ENCODE peak calls at places on chromosomes 13 and 19, in nine cellular contexts. A is fibroblast of pulmonary artery, D is A549, N is bronchial epithelial cell, I is body of pancreas, K is lung, F is IMR-90, R is NB4, C is cardiac fibroblast. B is an unnamed sample.

GRCh38 chr13:46295531-46296464 is 84.1 kb downstream of the LRRC63 start:
- DNase-seq in R (peak), K (peak), A (peak), N (peak), D (no peak), C (peak), F (peak), I (peak), B (peak)

GRCh38 chr13:65921933-65922332 is 1308.2 kb downstream of the PCDH9 start:
- DNase-seq in R (no peak), A (no peak), I (no peak), F (no peak), D (no peak), K (no peak), C (peak), N (peak), B (no peak)

GRCh38 chr19:6381030-6381750 is 5.5 kb upstream of the PSPN start:
- DNase-seq in R (no peak), N (no peak), I (no peak), K (no peak), D (no peak), C (no peak), F (no peak), A (no peak), B (no peak)

GRCh38 chr13:60584976-60585375 is 188.0 kb downstream of the TDRD3 start:
- DNase-seq in I (no peak), C (peak), A (peak), N (no peak), R (peak), F (no peak), K (no peak), D (no peak), B (no peak)

GRCh38 chr13:111117289-111117688 is 2.2 kb downstream of the ARHGEF7 start:
- DNase-seq in R (no peak), I (no peak), K (no peak), D (no peak), C (no peak), A (no peak), N (no peak), F (no peak), B (no peak)

GRCh38 chr19:29499261-29499920 is 26.4 kb upstream of the VSTM2B start:
- DNase-seq in I (no peak), A (no peak), N (no peak), F (no peak), R (no peak), C (no peak), K (no peak), D (peak), B (no peak)

GRCh38 chr13:20080377-20081164 is 80.3 kb downstream of the GJA3 start:
- DNase-seq in I (no peak), K (no peak), R (no peak), N (no peak), C (no peak), D (no peak), F (no peak), A (no peak), B (no peak)

GRCh38 chr19:35592226-35592625 is 6.3 kb downstream of the PMIS2 start:
- DNase-seq in R (peak), K (no peak), A (peak), D (peak), F (peak), I (peak), C (peak), N (peak), B (peak)

GRCh38 chr13:38045278-38046048 is 175.9 kb upstream of the TRPC4 start:
- DNase-seq in K (no peak), C (peak), R (peak), N (peak), A (peak), F (peak), D (peak), I (no peak), B (peak)

GRCh38 chr19:409515-410242 is 732 bp upstream of the C2CD4C start:
- DNase-seq in C (no peak), N (no peak), K (no peak), D (no peak), A (no peak), R (peak), I (no peak), F (no peak), B (no peak)

GRCh38 chr19:38223617-38224013 is 407 bp downstream of the DPF1 start:
- DNase-seq in F (no peak), I (no peak), K (no peak), D (no peak), A (no peak), C (no peak), N (no peak), R (no peak), B (no peak)

GRCh38 chr13:73751290-73751689 is 382.9 kb downstream of the KLF12 start:
- DNase-seq in F (no peak), N (peak), I (no peak), D (no peak), C (no peak), R (no peak), K (no peak), A (no peak), B (peak)

GRCh38 chr13:35618565-35619083 is 142.1 kb upstream of the MAB21L1 start:
- DNase-seq in D (no peak), R (no peak), A (no peak), N (no peak), I (no peak), C (no peak), F (no peak), K (no peak), B (no peak)

GRCh38 chr13:93200626-93201025 is 26.0 kb upstream of the GPC6 start:
- DNase-seq in K (no peak), D (no peak), R (no peak), C (no peak), I (no peak), N (no peak), F (no peak), A (no peak), B (no peak)

GRCh38 chr19:39506944-39507714 is 7.8 kb upstream of the SELENOV start:
- DNase-seq in N (peak), R (no peak), F (peak), C (peak), D (peak), I (peak), A (peak), K (no peak), B (peak)

DNA sequence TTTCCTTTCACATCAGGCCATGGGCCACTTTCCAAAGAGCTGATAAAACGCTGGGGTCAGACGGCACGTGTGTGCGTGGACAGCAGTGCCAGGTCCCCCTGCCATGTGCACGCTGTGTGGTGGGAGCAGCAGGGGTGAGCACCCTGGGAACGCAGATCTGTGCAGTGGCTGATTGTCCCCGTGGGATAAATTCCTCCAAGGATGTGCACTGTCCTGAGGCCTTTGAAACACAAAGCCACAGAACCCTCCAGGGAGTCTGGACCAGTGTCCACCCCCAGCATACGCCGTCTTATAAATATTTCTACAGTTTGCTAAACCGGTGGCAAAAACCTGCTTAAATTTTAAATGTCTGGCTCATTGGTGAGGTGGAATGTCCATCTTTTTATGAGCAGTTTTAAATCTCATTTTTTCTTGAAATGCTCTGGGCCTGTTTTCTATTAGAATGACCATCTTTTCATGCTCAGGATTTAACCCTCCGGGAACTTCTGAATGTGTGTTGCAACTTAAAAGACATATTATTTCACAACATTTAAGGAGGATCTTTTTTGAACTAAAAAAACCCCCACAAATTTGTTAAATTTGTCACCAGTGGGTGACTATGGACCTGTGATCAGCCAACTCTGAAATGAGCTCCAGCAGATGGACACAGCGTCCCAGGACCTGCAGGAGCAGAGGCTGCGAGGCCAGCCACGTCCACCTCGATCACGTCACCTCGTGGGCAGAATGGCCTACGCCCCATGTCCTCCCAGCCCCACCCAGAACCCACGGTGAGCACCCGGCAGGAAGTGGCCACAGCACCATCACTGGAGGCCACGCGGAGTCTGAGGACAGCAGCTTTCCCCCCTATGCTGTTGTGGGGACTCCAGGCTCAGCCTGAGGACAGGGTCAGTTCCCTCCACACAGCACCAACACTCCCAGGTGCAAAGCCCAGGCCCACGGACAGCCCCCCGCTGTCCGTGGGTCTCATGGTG is 68.6 kb downstream of the RASA3 start:
- DNase-seq in N (no peak), A (peak), K (peak), I (peak), C (peak), D (peak), R (peak), F (peak), B (peak)
- H3K4me3 ChIP-seq in N (no peak), A (peak), K (no peak), I (no peak), C (peak), D (peak), R (peak), F (peak), B (peak)

DNA sequence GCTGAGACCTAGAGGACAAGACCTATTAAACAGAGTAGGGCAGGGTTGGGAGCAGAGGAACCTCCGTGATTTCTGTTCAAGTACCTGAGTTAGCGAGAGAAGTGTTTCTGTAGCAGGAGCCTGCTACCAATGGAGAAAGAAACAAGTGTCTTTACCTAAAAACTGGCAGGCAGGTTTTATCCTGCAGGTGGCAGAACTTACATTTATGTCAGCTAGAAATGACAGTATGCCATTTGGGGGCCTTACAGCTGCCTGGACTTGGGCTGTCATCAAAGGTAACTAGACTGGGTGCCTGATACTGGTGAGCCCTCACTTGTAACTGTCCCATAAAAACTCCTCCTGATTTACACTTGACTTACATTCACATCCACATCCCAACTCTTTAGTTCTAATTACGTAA is 185.3 kb upstream of the MIR17HG start:
- DNase-seq in F (no peak), R (peak), A (no peak), C (no peak), K (no peak), D (no peak), I (no peak), N (no peak), B (no peak)
- TF ChIP-seq CTCF in F (no peak), R (no peak), A (no peak), C (no peak), K (no peak), D (no peak), I (no peak), N (no peak), B (peak)

DNA sequence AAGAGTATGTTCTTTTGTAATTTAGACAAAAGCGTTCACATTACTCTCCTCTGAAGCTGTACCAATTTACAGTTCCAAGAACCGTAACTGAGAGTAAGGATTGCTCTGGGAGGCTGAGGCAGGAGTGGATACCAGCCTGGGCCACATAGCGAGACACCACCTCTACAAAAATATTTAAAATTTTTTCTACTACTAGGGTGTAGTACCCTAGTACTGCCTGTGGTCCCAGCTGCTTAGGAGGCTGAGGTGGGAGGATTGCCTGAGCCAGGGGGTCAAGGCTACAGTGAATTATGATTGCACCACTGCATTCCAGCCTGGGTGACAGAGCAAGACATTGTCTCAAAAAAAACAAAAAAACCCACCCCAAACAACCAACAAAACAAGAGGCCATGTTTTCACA is 12.1 kb upstream of the CYP2A6 start:
- DNase-seq in N (no peak), A (no peak), R (peak), C (no peak), K (no peak), F (no peak), D (peak), I (no peak), B (no peak)
- H3K4me3 ChIP-seq in N (no peak), A (no peak), R (no peak), C (no peak), K (no peak), F (no peak), D (no peak), I (no peak), B (no peak)

GRCh38 chr19:46620267-46620666 is 4.6 kb downstream of the PTGIR start:
- DNase-seq in A (no peak), F (no peak), C (no peak), R (no peak), N (no peak), K (no peak), I (no peak), D (no peak), B (no peak)

GRCh38 chr19:46621191-46622117 is 3.4 kb downstream of the PTGIR start:
- DNase-seq in A (no peak), K (no peak), N (no peak), D (no peak), F (peak), C (no peak), I (no peak), R (no peak), B (no peak)

GRCh38 chr19:46620716-46621115 is 4.2 kb downstream of the PTGIR start:
- DNase-seq in R (no peak), F (peak), D (no peak), I (no peak), A (peak), N (no peak), K (no peak), C (peak), B (no peak)

GRCh38 chr19:46623915-46624502 is 880 bp downstream of the PTGIR start:
- DNase-seq in K (no peak), D (no peak), R (no peak), A (no peak), C (no peak), I (no peak), F (no peak), N (no peak), B (no peak)

GRCh38 chr19:46622118-46622446 is 2.8 kb downstream of the PTGIR start:
- DNase-seq in R (no peak), N (no peak), I (no peak), A (no peak), F (no peak), C (no peak), K (no peak), D (no peak), B (no peak)
- TF ChIP-seq CTCF in R (no peak), N (no peak), I (no peak), A (no peak), F (no peak), C (no peak), K (no peak), D (no peak), B (no peak)

GRCh38 chr13:83980322-83980721 is 98.0 kb upstream of the SLITRK1 start:
- DNase-seq in R (no peak), D (no peak), K (no peak), C (no peak), N (no peak), A (no peak), F (peak), I (no peak), B (no peak)

GRCh38 chr13:83987394-83987793 is 105.1 kb upstream of the SLITRK1 start:
- DNase-seq in F (no peak), K (no peak), A (no peak), D (no peak), R (no peak), N (no peak), C (no peak), I (no peak), B (no peak)

DNA sequence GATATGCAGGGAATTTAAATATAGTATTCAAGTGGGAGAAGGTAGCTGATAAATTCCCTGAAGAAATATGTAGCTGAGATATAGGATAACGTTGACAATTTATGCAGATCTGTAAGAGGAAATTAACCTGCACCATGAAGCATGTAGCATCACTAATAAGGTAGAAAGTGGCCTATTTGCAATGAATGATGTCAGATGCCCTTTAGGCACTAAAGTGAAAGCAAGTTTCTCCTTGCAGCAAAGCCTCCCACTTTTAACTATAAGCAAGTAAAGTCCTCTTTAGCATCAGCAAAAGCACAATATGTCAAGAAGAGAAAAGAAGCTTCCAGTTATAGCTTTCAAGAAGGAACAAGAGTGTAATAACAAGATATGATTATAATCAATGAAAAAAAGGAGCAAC is 102.5 kb upstream of the SLITRK1 start:
- DNase-seq in C (no peak), N (no peak), I (no peak), R (no peak), F (no peak), K (no peak), A (no peak), D (no peak), B (peak)
- H3K4me3 ChIP-seq in C (no peak), N (no peak), I (no peak), R (no peak), F (no peak), K (no peak), A (no peak), D (no peak), B (no peak)

GRCh38 chr19:19113040-19113541 is 25.2 kb downstream of the TMEM161A start:
- DNase-seq in I (no peak), R (peak), K (no peak), N (no peak), A (peak), F (peak), C (peak), D (peak), B (peak)
- TF ChIP-seq CTCF in I (no peak), R (peak), K (no peak), N (no peak), A (no peak), F (peak), C (no peak), D (no peak), B (no peak)

GRCh38 chr19:40576181-40576584 is 490 bp upstream of the SHKBP1 start:
- DNase-seq in D (no peak), C (no peak), A (no peak), N (no peak), F (no peak), R (peak), I (no peak), K (no peak), B (no peak)
- H3K4me3 ChIP-seq in D (peak), C (peak), A (peak), N (peak), F (peak), R (peak), I (peak), K (peak), B (peak)

DNA sequence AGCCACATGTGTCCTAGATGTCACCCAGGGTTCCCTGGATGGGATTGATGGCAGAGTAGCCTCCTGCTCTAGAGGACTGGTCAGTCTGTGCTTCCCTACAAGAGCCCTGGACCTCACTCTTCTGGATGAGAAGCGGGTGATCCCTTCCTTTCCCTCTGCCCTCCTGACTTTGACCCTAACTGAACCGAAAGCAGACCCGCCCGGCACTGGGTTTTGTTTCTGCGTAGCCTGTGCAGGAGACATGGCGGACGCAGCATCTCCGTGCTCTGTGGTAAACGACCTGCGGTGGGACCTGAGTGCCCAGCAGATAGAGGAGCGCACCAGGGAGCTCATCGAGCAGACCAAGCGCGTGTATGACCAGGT is 4.9 kb downstream of the THOP1 start:
- DNase-seq in N (no peak), A (no peak), D (no peak), K (no peak), I (no peak), F (no peak), R (no peak), C (no peak), B (no peak)
- TF ChIP-seq CTCF in N (no peak), A (no peak), D (no peak), K (no peak), I (no peak), F (no peak), R (no peak), C (no peak), B (no peak)

DNA sequence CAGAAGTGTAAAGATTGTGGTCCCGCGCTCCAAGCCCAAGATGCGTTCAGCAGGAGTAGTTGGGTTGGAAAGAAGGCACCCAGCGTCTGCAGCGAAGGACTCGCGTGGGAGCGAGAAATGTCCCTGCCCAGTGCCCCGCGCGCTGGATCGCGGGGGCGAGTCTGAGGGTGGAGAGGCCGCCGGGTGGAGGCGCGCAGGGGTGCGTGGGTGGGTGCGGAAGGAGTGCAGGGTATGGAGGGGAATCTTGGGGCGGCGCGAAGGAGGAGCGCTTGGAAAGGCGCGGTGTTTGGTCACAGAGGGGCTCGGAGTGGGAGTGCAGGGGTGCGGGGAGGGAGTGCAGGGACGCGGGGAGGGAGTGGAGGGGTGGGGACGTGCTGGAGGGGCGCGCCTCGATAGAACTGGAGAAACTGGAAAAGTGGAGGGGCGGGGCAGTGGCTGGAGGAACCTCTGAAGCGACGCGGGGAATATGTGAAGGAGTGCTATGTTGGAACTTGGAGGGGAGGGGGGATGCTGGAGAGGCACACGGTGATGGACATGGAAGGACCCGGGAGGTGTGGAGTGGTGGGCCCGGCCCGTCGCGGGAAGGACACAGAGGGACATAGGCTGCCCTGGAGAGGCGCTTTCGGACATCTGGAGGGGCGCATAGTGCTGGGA is 21.1 kb upstream of the SGCG start:
- DNase-seq in I (no peak), D (no peak), C (no peak), N (no peak), K (no peak), R (no peak), A (no peak), F (no peak), B (peak)
- H3K4me3 ChIP-seq in I (no peak), D (peak), C (peak), N (peak), K (no peak), R (no peak), A (peak), F (peak), B (peak)